ENCODE peak calls at places on chromosomes 2 and 18, in six cellular contexts. X, C, R, G, U and S are unnamed samples.

GRCh38 chr2:107711941-107712340 is 114.8 kb upstream of the RGPD4 start:
- DNase-seq in X (no peak), C (no peak), R (no peak), G (no peak), U (no peak), S (no peak)

GRCh38 chr2:240134956-240135520 is 1.1 kb downstream of the COPS9 start:
- DNase-seq in X (no peak), C (no peak), R (no peak), G (no peak), U (no peak), S (no peak)

GRCh38 chr2:8633186-8633734 is 48.6 kb upstream of the ID2 start:
- DNase-seq in X (no peak), C (no peak), R (no peak), G (no peak), U (no peak), S (no peak)

GRCh38 chr2:129798626-129799025 is 180.8 kb upstream of the RAB6C start:
- DNase-seq in X (no peak), C (no peak), R (no peak), G (no peak), U (no peak), S (no peak)

GRCh38 chr2:6073260-6074141 is 381.3 kb downstream of the SOX11 start:
- DNase-seq in X (peak), C (no peak), R (no peak), G (no peak), U (no peak), S (no peak)

GRCh38 chr2:227308784-227309183 is 16.3 kb upstream of the MFF start:
- DNase-seq in X (no peak), C (peak), R (no peak), G (peak), U (no peak), S (no peak)

GRCh38 chr2:54572636-54573531 is 116.8 kb downstream of the SPTBN1 start:
- DNase-seq in X (peak), C (no peak), R (peak), G (peak), U (no peak), S (peak)

GRCh38 chr2:42386684-42387083 is 25.7 kb upstream of the COX7A2L start:
- DNase-seq in X (peak), C (no peak), R (no peak), G (no peak), U (no peak), S (no peak)

GRCh38 chr2:236081171-236081570 is 87.0 kb downstream of the GBX2 start:
- DNase-seq in X (no peak), C (no peak), R (no peak), G (no peak), U (no peak), S (no peak)

GRCh38 chr2:48714240-48714639 is 41.3 kb downstream of the LHCGR start:
- DNase-seq in X (no peak), C (peak), R (no peak), G (peak), U (no peak), S (no peak)

GRCh38 chr18:23311346-23312103 is 141.6 kb upstream of the RIOK3 start:
- DNase-seq in X (no peak), C (peak), R (no peak), G (peak), U (no peak), S (no peak)

GRCh38 chr18:56709463-56709862 is 58.3 kb downstream of the WDR7 start:
- DNase-seq in X (peak), C (peak), R (peak), G (peak), U (no peak), S (peak)

GRCh38 chr2:30691091-30691947 is 115.9 kb downstream of the CAPN13 start:
- DNase-seq in X (no peak), C (no peak), R (no peak), G (no peak), U (no peak), S (no peak)

GRCh38 chr2:32990556-32990955 is 43.8 kb downstream of the LTBP1 start:
- DNase-seq in X (no peak), C (no peak), R (no peak), G (no peak), U (no peak), S (no peak)

GRCh38 chr2:86038291-86039081 is 67.2 kb downstream of the POLR1A start:
- DNase-seq in X (peak), C (peak), R (peak), G (peak), U (no peak), S (peak)

GRCh38 chr2:16633632-16634430 is 31.8 kb downstream of the CYRIA start:
- DNase-seq in X (peak), C (no peak), R (no peak), G (no peak), U (no peak), S (no peak)

GRCh38 chr18:49697757-49698595 is 115.4 kb downstream of the ACAA2 start:
- DNase-seq in X (no peak), C (peak), R (no peak), G (peak), U (no peak), S (no peak)

GRCh38 chr2:201084863-201085262 is 13.1 kb downstream of the NDUFB3 start:
- DNase-seq in X (no peak), C (no peak), R (no peak), G (no peak), U (no peak), S (no peak)

GRCh38 chr18:73793386-73793785 is 354.2 kb downstream of the FBXO15 start:
- DNase-seq in X (no peak), C (no peak), R (no peak), G (peak), U (no peak), S (no peak)

GRCh38 chr2:40457846-40458245 is 6.0 kb upstream of the SLC8A1 start:
- DNase-seq in X (no peak), C (no peak), R (no peak), G (peak), U (no peak), S (no peak)

GRCh38 chr2:172252154-172252553 is 149.5 kb upstream of the DLX2 start:
- DNase-seq in X (no peak), C (no peak), R (no peak), G (no peak), U (no peak), S (no peak)

GRCh38 chr2:119491776-119492525 is 32.3 kb downstream of the SCTR start:
- DNase-seq in X (peak), C (peak), R (no peak), G (peak), U (no peak), S (no peak)

GRCh38 chr2:240269380-240269779 is 128.9 kb upstream of the OTOS start:
- DNase-seq in X (no peak), C (no peak), R (no peak), G (no peak), U (no peak), S (no peak)

GRCh38 chr2:197668296-197668695 is 7.1 kb downstream of the RFTN2 start:
- DNase-seq in X (no peak), C (no peak), R (no peak), G (no peak), U (no peak), S (no peak)

GRCh38 chr18:22914633-22915032 is 18.5 kb upstream of the RBBP8 start:
- DNase-seq in X (peak), C (no peak), R (no peak), G (no peak), U (no peak), S (no peak)

GRCh38 chr2:171813729-171814128 is 80.3 kb downstream of the SLC25A12 start:
- DNase-seq in X (no peak), C (no peak), R (no peak), G (no peak), U (no peak), S (no peak)

GRCh38 chr2:50720695-50721314 is 311.1 kb downstream of the NRXN1 start:
- DNase-seq in X (no peak), C (no peak), R (no peak), G (no peak), U (no peak), S (no peak)

GRCh38 chr18:77072566-77072965 is 60.0 kb downstream of the MBP start:
- DNase-seq in X (no peak), C (no peak), R (no peak), G (no peak), U (no peak), S (no peak)

GRCh38 chr2:101398026-101398830 is 10.9 kb upstream of the CREG2 start:
- DNase-seq in X (no peak), C (no peak), R (no peak), G (no peak), U (no peak), S (no peak)

GRCh38 chr2:100247256-100248043 is 74.9 kb downstream of the LONRF2 start:
- DNase-seq in X (no peak), C (no peak), R (no peak), G (no peak), U (peak), S (no peak)

GRCh38 chr18:32454667-32455066 is 16.0 kb downstream of the GAREM1 start:
- DNase-seq in X (no peak), C (no peak), R (no peak), G (no peak), U (no peak), S (no peak)

GRCh38 chr2:207330912-207331311 is 165.2 kb upstream of the KLF7 start:
- DNase-seq in X (peak), C (peak), R (no peak), G (peak), U (no peak), S (no peak)

GRCh38 chr2:112705576-112705975 is 15.2 kb upstream of the NT5DC4 start:
- DNase-seq in X (no peak), C (no peak), R (no peak), G (no peak), U (no peak), S (no peak)

GRCh38 chr18:59696311-59697235 is 650 bp downstream of the CCBE1 start:
- DNase-seq in X (peak), C (peak), R (no peak), G (peak), U (no peak), S (no peak)

GRCh38 chr18:79718878-79719477 is 39.4 kb downstream of the CTDP1 start:
- DNase-seq in X (no peak), C (no peak), R (no peak), G (no peak), U (no peak), S (no peak)

GRCh38 chr2:174764281-174765063 is at the start of gene CHRNA1:
- DNase-seq in X (no peak), C (peak), R (no peak), G (peak), U (no peak), S (no peak)

GRCh38 chr2:79131687-79132086 is 11.4 kb downstream of the REG1A start:
- DNase-seq in X (no peak), C (no peak), R (no peak), G (no peak), U (no peak), S (no peak)

GRCh38 chr2:205197468-205198129 is 484.7 kb upstream of the NRP2 start:
- DNase-seq in X (no peak), C (no peak), R (no peak), G (no peak), U (no peak), S (no peak)